ENCODE peak calls at places on chromosomes 5 and 9, in six cellular contexts. Q is fibroblast of lung; Y is naive thymus-derived CD4-positive, alpha-beta T cell; X is thoracic aorta; W is AG04449; V is mesendoderm. N is an unnamed sample.

GRCh38 chr9:7234144-7234543 is 476.4 kb downstream of the KDM4C start:
- DNase-seq in V (peak), Y (no peak), W (no peak), X (no peak), Q (peak), N (no peak)

GRCh38 chr5:125390316-125390715 is 643.9 kb upstream of the ZNF608 start:
- DNase-seq in W (no peak), Y (no peak), V (no peak), X (no peak), Q (no peak), N (no peak)

GRCh38 chr5:150338546-150338945 is 19.0 kb upstream of the TCOF1 start:
- DNase-seq in W (no peak), V (no peak), Y (no peak), X (no peak), Q (no peak), N (no peak)

GRCh38 chr5:151257731-151258715 is 5.0 kb downstream of the GM2A start:
- DNase-seq in Y (no peak), Q (no peak), X (no peak), W (no peak), V (peak), N (no peak)

GRCh38 chr5:88727705-88728313 is 155.2 kb downstream of the MEF2C start:
- DNase-seq in Q (peak), W (no peak), V (peak), Y (no peak), X (no peak), N (no peak)

GRCh38 chr9:124254261-124254682 is 3.5 kb upstream of the NEK6 start:
- DNase-seq in Q (no peak), W (no peak), V (no peak), Y (no peak), X (no peak), N (no peak)

GRCh38 chr5:161093105-161093504 is 241.1 kb upstream of the ATP10B start:
- DNase-seq in W (no peak), Q (peak), Y (no peak), V (no peak), X (no peak), N (no peak)

GRCh38 chr5:171223927-171224326 is 85.1 kb upstream of the TLX3 start:
- DNase-seq in Q (no peak), W (no peak), X (no peak), V (no peak), Y (no peak), N (no peak)

DNA sequence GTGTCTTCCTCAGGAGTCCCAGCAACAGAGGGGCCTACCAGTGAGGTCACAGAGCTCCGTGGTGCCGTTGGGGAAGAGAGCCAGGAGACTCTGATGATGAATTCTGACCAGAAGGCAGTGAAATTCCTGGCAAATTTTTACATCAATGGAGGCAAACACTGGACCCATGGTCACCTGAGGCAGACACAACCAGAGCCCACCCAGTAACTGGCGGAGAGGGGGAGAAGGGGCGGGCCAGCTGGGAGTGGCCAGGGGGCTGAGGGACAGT is at the start of gene STPG3:
- DNase-seq in W (no peak), Y (no peak), X (no peak), Q (no peak), V (no peak), N (no peak)
- H3K4me3 ChIP-seq in W (no peak), Y (no peak), X (no peak), Q (no peak), V (no peak), N (no peak)

GRCh38 chr5:105956456-105957177 is 1714.1 kb downstream of the EFNA5 start:
- DNase-seq in Q (peak), V (no peak), X (no peak), W (no peak), Y (no peak), N (no peak)
- H3K4me3 ChIP-seq in Q (no peak), V (no peak), X (no peak), W (no peak), Y (no peak), N (no peak)

GRCh38 chr5:132427285-132428146 is 58.0 kb downstream of the SLC22A5 start:
- DNase-seq in V (peak), W (no peak), Q (no peak), Y (peak), X (no peak), N (no peak)
- H3K4me3 ChIP-seq in V (no peak), W (no peak), Q (no peak), Y (peak), X (peak), N (no peak)

GRCh38 chr9:126705311-126705766 is 91.6 kb downstream of the LMX1B start:
- DNase-seq in W (no peak), X (no peak), Y (peak), V (peak), Q (peak), N (no peak)
- H3K4me3 ChIP-seq in W (peak), X (peak), Y (peak), V (no peak), Q (no peak), N (peak)

DNA sequence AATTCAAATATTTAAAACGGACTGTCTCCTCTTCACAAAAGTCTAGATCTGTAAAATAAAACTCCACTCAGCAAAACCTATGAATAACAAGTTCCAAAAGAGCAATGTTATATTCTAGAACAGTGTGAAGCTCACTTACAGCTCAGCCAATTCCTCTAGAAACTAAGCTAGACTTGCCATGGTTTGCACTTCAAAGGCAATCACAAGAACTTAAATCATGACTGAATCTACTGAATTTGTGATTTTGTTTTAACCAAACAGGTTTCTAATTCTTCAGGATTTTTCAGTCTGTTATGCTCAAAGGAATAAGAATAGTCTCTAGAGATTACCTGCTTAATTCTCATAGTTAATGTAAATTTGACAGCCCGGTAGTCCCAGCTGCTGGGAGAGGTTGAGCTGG is 1.4 kb upstream of the PKD2L2 start:
- DNase-seq in Q (no peak), W (no peak), V (no peak), X (no peak), Y (no peak), N (no peak)
- H3K4me3 ChIP-seq in Q (no peak), W (no peak), V (no peak), X (no peak), Y (no peak), N (no peak)

DNA sequence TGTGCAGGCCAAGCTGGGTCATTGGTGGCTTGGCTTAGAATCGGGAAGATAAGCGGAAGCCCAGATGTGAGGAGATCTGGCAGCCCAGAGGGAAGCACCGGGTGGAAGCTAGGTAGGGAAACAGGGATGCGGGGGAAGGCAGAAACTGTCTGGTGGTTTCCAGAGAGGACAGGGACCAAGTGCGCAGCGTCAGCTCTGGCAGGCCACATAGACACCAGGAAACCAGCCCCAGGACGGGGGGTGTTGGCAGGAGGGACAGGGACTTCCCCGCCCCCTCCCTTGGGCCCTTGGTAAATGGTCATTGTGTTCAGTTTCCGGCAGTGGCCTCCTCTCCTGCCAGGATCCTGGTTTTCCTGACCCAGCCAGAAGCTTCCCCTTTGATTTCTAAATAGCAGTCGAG is 2.0 kb downstream of the RALGDS start:
- DNase-seq in V (no peak), Q (no peak), X (no peak), W (no peak), Y (no peak), N (no peak)
- H3K4me3 ChIP-seq in V (no peak), Q (no peak), X (peak), W (peak), Y (no peak), N (peak)

GRCh38 chr5:137075163-137075970 is 423.8 kb downstream of the SPOCK1 start:
- DNase-seq in V (peak), X (no peak), W (no peak), Q (no peak), Y (no peak), N (no peak)

GRCh38 chr5:137071941-137072340 is 427.2 kb downstream of the SPOCK1 start:
- DNase-seq in Y (no peak), V (no peak), X (no peak), W (no peak), Q (no peak), N (no peak)

GRCh38 chr5:137072376-137073174 is 426.6 kb downstream of the SPOCK1 start:
- DNase-seq in Y (no peak), W (no peak), X (no peak), V (no peak), Q (no peak), N (no peak)

GRCh38 chr5:137071526-137071925 is 427.6 kb downstream of the SPOCK1 start:
- DNase-seq in Y (no peak), Q (no peak), V (peak), W (no peak), X (no peak), N (no peak)

GRCh38 chr5:137073192-137073591 is 425.9 kb downstream of the SPOCK1 start:
- DNase-seq in X (no peak), V (no peak), W (no peak), Y (no peak), Q (no peak), N (peak)
- H3K4me3 ChIP-seq in X (no peak), V (no peak), W (no peak), Y (no peak), Q (no peak), N (no peak)

GRCh38 chr5:139684881-139685749 is 37.0 kb downstream of the CXXC5 start:
- DNase-seq in Y (no peak), W (no peak), Q (no peak), X (no peak), V (no peak), N (no peak)
- H3K4me3 ChIP-seq in Y (no peak), W (no peak), Q (no peak), X (no peak), V (no peak), N (no peak)

N was measured in skeletal muscle cell.